ENCODE peak calls at places on chromosomes 2 and 18, in four cellular contexts. One of them, this sample, is unnamed.

GRCh38 chr18:33540392-33540791 is 37.6 kb upstream of the ASXL3 start:
- DNase-seq in GM12864: no peak
- DNase-seq in NB4: no peak
- DNase-seq in thyroid gland: no peak
- DNase-seq in this sample: no peak

GRCh38 chr18:73840319-73841065 is 307.1 kb downstream of the FBXO15 start:
- DNase-seq in GM12864: no peak
- DNase-seq in NB4: no peak
- DNase-seq in thyroid gland: no peak
- DNase-seq in this sample: no peak

GRCh38 chr2:7377861-7378569 is 460.8 kb downstream of the RNF144A start:
- DNase-seq in GM12864: no peak
- DNase-seq in NB4: no peak
- DNase-seq in thyroid gland: peak
- DNase-seq in this sample: no peak

GRCh38 chr2:195608768-195609454 is 48.1 kb upstream of the SLC39A10 start:
- DNase-seq in GM12864: no peak
- DNase-seq in NB4: no peak
- DNase-seq in thyroid gland: no peak
- DNase-seq in this sample: no peak

GRCh38 chr2:239803764-239804111 is 221.4 kb downstream of the NDUFA10 start:
- DNase-seq in GM12864: no peak
- DNase-seq in NB4: no peak
- DNase-seq in thyroid gland: no peak
- DNase-seq in this sample: no peak

GRCh38 chr2:151357359-151357758 is at the start of gene TNFAIP6:
- DNase-seq in GM12864: no peak
- DNase-seq in NB4: peak
- DNase-seq in thyroid gland: no peak
- DNase-seq in this sample: peak

GRCh38 chr2:47028846-47029560 is 113.4 kb upstream of the MCFD2 start:
- DNase-seq in GM12864: no peak
- DNase-seq in NB4: no peak
- DNase-seq in thyroid gland: no peak
- DNase-seq in this sample: no peak

GRCh38 chr2:152694161-152694661 is 23.1 kb downstream of the PRPF40A start:
- DNase-seq in GM12864: no peak
- DNase-seq in NB4: no peak
- DNase-seq in thyroid gland: no peak
- DNase-seq in this sample: peak

GRCh38 chr18:3671181-3671580 is 221.2 kb downstream of the TGIF1 start:
- DNase-seq in GM12864: no peak
- DNase-seq in NB4: no peak
- DNase-seq in thyroid gland: no peak
- DNase-seq in this sample: no peak

GRCh38 chr2:241049739-241050623 is 51.6 kb downstream of the SNED1 start:
- DNase-seq in GM12864: no peak
- DNase-seq in NB4: no peak
- DNase-seq in thyroid gland: no peak
- DNase-seq in this sample: peak

GRCh38 chr18:22167091-22167470 is 2.3 kb upstream of the GATA6 start:
- DNase-seq in GM12864: no peak
- DNase-seq in NB4: no peak
- DNase-seq in thyroid gland: peak
- DNase-seq in this sample: no peak

GRCh38 chr2:200350796-200351195 is 44.3 kb downstream of the SPATS2L start:
- DNase-seq in GM12864: no peak
- DNase-seq in NB4: no peak
- DNase-seq in thyroid gland: no peak
- DNase-seq in this sample: peak

GRCh38 chr2:240392084-240392947 is 43.1 kb upstream of the GPC1 start:
- DNase-seq in GM12864: no peak
- DNase-seq in NB4: no peak
- DNase-seq in thyroid gland: no peak
- DNase-seq in this sample: peak

GRCh38 chr2:8520791-8521344 is 161.0 kb upstream of the ID2 start:
- DNase-seq in GM12864: no peak
- DNase-seq in NB4: peak
- DNase-seq in thyroid gland: no peak
- DNase-seq in this sample: no peak

DNA sequence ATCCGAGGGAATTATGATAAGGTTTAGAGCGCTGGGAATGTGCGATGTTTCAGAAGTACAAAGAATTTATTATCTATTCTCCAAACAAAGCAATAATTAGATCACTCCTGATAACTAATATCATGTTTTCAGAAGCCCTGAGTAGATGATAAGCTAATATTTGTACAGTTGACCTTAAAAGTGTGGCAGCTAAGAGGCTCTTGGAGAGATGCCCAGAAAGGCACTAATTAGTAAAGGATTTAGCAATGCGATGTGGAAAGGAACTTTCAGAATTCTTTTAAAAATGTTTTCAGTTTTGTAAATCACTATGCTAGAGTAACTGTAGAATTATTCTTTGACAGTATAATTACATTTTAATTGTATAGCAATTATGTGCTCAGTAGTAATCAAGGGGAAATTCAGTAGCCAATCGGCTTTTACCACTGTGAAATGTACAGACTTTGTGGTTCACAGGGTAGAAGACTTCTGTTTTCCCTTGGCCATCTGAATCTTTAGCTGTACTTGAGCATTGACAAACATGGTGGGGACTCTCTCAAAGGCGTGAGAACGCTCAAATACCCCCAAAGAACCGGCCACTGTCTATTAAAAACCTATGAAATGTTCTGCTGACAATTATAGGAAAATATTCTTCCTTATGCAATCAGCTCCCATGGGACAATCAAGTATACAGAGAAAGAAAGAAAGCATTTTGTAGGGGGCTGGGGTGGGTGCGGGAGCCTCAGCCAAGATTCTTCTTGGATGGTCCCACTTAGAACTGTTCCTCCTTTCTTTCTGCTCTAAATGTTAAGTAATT is 262.8 kb upstream of the AGAP1 start:
- DNase-seq in GM12864: no peak
- DNase-seq in NB4: no peak
- DNase-seq in thyroid gland: no peak
- DNase-seq in this sample: peak
- H3K4me3 ChIP-seq in GM12864: no peak
- H3K4me3 ChIP-seq in NB4: no peak
- H3K4me3 ChIP-seq in thyroid gland: no peak
- H3K4me3 ChIP-seq in this sample: no peak

GRCh38 chr2:12169721-12170120 is 423.3 kb downstream of the LPIN1 start:
- DNase-seq in GM12864: no peak
- DNase-seq in NB4: peak
- DNase-seq in thyroid gland: peak
- DNase-seq in this sample: peak
- H3K4me3 ChIP-seq in GM12864: no peak
- H3K4me3 ChIP-seq in NB4: no peak
- H3K4me3 ChIP-seq in thyroid gland: no peak
- H3K4me3 ChIP-seq in this sample: no peak

GRCh38 chr2:96204836-96205235 is 3.8 kb downstream of the STARD7 start:
- DNase-seq in GM12864: no peak
- DNase-seq in NB4: no peak
- DNase-seq in thyroid gland: no peak
- DNase-seq in this sample: no peak
- H3K4me3 ChIP-seq in GM12864: peak
- H3K4me3 ChIP-seq in NB4: peak
- H3K4me3 ChIP-seq in thyroid gland: no peak
- H3K4me3 ChIP-seq in this sample: peak

GRCh38 chr2:218570850-218571249 is 2.2 kb downstream of the CNOT9 start:
- DNase-seq in GM12864: no peak
- DNase-seq in NB4: no peak
- DNase-seq in thyroid gland: no peak
- DNase-seq in this sample: peak
- H3K4me3 ChIP-seq in GM12864: peak
- H3K4me3 ChIP-seq in NB4: peak
- H3K4me3 ChIP-seq in thyroid gland: no peak
- H3K4me3 ChIP-seq in this sample: peak

DNA sequence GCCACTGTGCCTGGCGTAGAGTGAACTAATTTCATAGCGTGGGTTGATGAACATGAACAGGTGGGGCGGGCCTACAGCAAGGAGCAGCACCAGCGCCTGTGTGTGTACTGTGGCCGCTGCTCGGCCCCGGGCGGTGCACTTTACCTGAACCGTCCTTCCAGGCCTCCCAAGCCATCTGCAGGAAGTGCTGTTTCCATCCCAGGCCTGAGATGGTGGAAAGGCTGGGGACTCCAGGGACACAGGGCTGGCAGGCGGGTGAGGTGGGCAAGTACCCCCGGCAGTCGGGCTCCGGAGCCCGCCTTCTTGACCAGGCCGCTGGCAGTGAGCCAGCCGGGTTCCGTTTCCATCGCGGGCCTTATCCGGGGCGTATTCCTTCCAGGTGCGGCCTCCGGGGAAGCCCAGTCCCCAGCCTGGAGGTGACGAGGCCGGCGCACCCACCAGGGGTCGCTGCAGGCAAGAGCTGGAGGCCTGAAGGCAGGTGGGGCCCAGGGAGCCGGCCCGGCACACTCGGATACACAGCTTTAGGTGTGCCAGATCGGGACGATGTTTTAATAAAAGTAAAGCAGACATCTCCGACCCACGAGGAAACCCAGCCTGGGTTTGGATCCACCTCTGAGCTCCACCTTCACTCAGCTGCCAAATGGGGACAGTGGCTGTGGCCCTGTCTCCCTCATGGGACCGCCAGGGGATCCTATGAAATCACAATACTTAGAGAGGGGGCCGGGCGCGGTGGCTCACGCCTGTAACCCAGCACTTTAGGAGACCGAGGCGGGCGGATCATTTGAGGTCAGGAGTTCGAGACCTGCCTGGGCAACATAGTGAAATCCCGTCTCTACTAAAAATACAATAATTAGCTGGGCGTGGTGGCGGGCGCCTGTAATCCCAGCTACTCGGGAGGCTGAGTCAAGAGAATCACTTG is 22.7 kb upstream of the PDIA6 start:
- DNase-seq in GM12864: no peak
- DNase-seq in NB4: peak
- DNase-seq in thyroid gland: peak
- DNase-seq in this sample: no peak
- H3K4me3 ChIP-seq in GM12864: no peak
- H3K4me3 ChIP-seq in NB4: no peak
- H3K4me3 ChIP-seq in thyroid gland: no peak
- H3K4me3 ChIP-seq in this sample: no peak

GRCh38 chr2:219251656-219252055 is 1.4 kb upstream of the TUBA4B start:
- DNase-seq in GM12864: no peak
- DNase-seq in NB4: peak
- DNase-seq in thyroid gland: no peak
- DNase-seq in this sample: no peak
- H3K4me3 ChIP-seq in GM12864: peak
- H3K4me3 ChIP-seq in NB4: peak
- H3K4me3 ChIP-seq in thyroid gland: no peak
- H3K4me3 ChIP-seq in this sample: no peak

GRCh38 chr2:217068677-217069250 is 208.9 kb upstream of the TNP1 start:
- DNase-seq in GM12864: no peak
- DNase-seq in NB4: no peak
- DNase-seq in thyroid gland: no peak
- DNase-seq in this sample: no peak
- H3K4me3 ChIP-seq in GM12864: no peak
- H3K4me3 ChIP-seq in NB4: no peak
- H3K4me3 ChIP-seq in thyroid gland: no peak
- H3K4me3 ChIP-seq in this sample: no peak

This sample was measured in foreskin fibroblast.